ENCODE peak calls at places on chromosomes 5 and 9, in four cellular contexts. One of them, this sample, is unnamed. For H3K9me3, the result is how much of the 10 kb centered on the place peaks cover.

GRCh38 chr5:157390179-157390923 is 69.7 kb upstream of the NIPAL4 start:
- DNase-seq in transverse colon: peak
- DNase-seq in ovary: no peak
- DNase-seq in right lobe of liver: no peak
- DNase-seq in this sample: peak

GRCh38 chr9:9117866-9118265 is 1318.3 kb upstream of the DMAC1 start:
- DNase-seq in right lobe of liver: no peak
- DNase-seq in transverse colon: no peak
- DNase-seq in ovary: no peak
- DNase-seq in this sample: no peak

GRCh38 chr5:172641359-172642045 is 439 bp downstream of the NEURL1B start:
- DNase-seq in transverse colon: no peak
- DNase-seq in ovary: peak
- DNase-seq in right lobe of liver: no peak
- DNase-seq in this sample: no peak

GRCh38 chr5:2169862-2170820 is 287.4 kb upstream of the IRX4 start:
- DNase-seq in ovary: no peak
- DNase-seq in right lobe of liver: no peak
- DNase-seq in transverse colon: no peak
- DNase-seq in this sample: no peak

GRCh38 chr9:127567119-127567897 is 44.8 kb upstream of the STXBP1 start:
- DNase-seq in transverse colon: peak
- DNase-seq in right lobe of liver: peak
- DNase-seq in ovary: peak
- DNase-seq in this sample: peak

GRCh38 chr5:155070781-155071180 is 57.2 kb downstream of the KIF4B start:
- DNase-seq in transverse colon: no peak
- DNase-seq in right lobe of liver: no peak
- DNase-seq in ovary: no peak
- DNase-seq in this sample: no peak

GRCh38 chr5:65926893-65927292 is 518 bp downstream of the ERBIN start:
- DNase-seq in transverse colon: peak
- DNase-seq in ovary: no peak
- DNase-seq in right lobe of liver: no peak
- DNase-seq in this sample: no peak

GRCh38 chr9:12880406-12881016 is 105.7 kb downstream of the LURAP1L start:
- DNase-seq in right lobe of liver: no peak
- DNase-seq in ovary: no peak
- DNase-seq in transverse colon: no peak
- DNase-seq in this sample: no peak

GRCh38 chr9:22921742-22922141 is 475.1 kb downstream of the DMRTA1 start:
- DNase-seq in right lobe of liver: peak
- DNase-seq in transverse colon: no peak
- DNase-seq in ovary: no peak
- DNase-seq in this sample: no peak

GRCh38 chr5:168931638-168932345 is 352.6 kb upstream of the PANK3 start:
- DNase-seq in transverse colon: no peak
- DNase-seq in ovary: no peak
- DNase-seq in right lobe of liver: no peak
- DNase-seq in this sample: no peak

GRCh38 chr5:134374234-134374633 is 2.9 kb downstream of the UBE2B start:
- DNase-seq in right lobe of liver: no peak
- DNase-seq in transverse colon: no peak
- DNase-seq in ovary: no peak
- DNase-seq in this sample: no peak

GRCh38 chr5:151684690-151685361 is 1.9 kb downstream of the SPARC start:
- DNase-seq in ovary: peak
- DNase-seq in right lobe of liver: no peak
- DNase-seq in transverse colon: peak
- DNase-seq in this sample: peak

GRCh38 chr5:164188733-164189148 is 683.3 kb downstream of the MAT2B start:
- DNase-seq in ovary: no peak
- DNase-seq in right lobe of liver: no peak
- DNase-seq in transverse colon: no peak
- DNase-seq in this sample: no peak

GRCh38 chr5:104179057-104179456 is 616.5 kb upstream of the NUDT12 start:
- DNase-seq in right lobe of liver: peak
- DNase-seq in transverse colon: peak
- DNase-seq in ovary: no peak
- DNase-seq in this sample: no peak

GRCh38 chr5:26104175-26104574 is 934.2 kb downstream of the CDH9 start:
- DNase-seq in ovary: no peak
- DNase-seq in right lobe of liver: no peak
- DNase-seq in transverse colon: no peak
- DNase-seq in this sample: no peak

GRCh38 chr9:7320139-7320538 is 479.4 kb downstream of the DMAC1 start:
- DNase-seq in right lobe of liver: no peak
- DNase-seq in transverse colon: peak
- DNase-seq in ovary: no peak
- DNase-seq in this sample: no peak

GRCh38 chr5:144202072-144202471 is 31.4 kb downstream of the KCTD16 start:
- DNase-seq in ovary: peak
- DNase-seq in right lobe of liver: no peak
- DNase-seq in transverse colon: no peak
- DNase-seq in this sample: no peak

GRCh38 chr5:159448-160172 is 31.7 kb upstream of the LRRC14B start:
- DNase-seq in transverse colon: no peak
- DNase-seq in ovary: no peak
- DNase-seq in right lobe of liver: peak
- DNase-seq in this sample: no peak

GRCh38 chr5:39760385-39761198 is 335.8 kb upstream of the DAB2 start:
- DNase-seq in transverse colon: no peak
- DNase-seq in ovary: no peak
- DNase-seq in right lobe of liver: no peak
- DNase-seq in this sample: peak

GRCh38 chr5:163916376-163916775 is 411.0 kb downstream of the MAT2B start:
- DNase-seq in ovary: no peak
- DNase-seq in transverse colon: peak
- DNase-seq in right lobe of liver: no peak
- DNase-seq in this sample: no peak

GRCh38 chr9:132641216-132641615 is 28.6 kb downstream of the DDX31 start:
- DNase-seq in ovary: no peak
- DNase-seq in right lobe of liver: no peak
- DNase-seq in transverse colon: no peak
- DNase-seq in this sample: no peak

GRCh38 chr9:137606005-137606601 is 617 bp downstream of the ARRDC1 start:
- DNase-seq in transverse colon: no peak
- DNase-seq in right lobe of liver: peak
- DNase-seq in ovary: peak
- DNase-seq in this sample: peak

GRCh38 chr9:61674465-61674864 is 484.6 kb downstream of the SPATA31A7 start:
- DNase-seq in ovary: no peak
- DNase-seq in right lobe of liver: no peak
- DNase-seq in transverse colon: no peak
- DNase-seq in this sample: no peak

GRCh38 chr5:163976691-163977090 is 471.3 kb downstream of the MAT2B start:
- DNase-seq in transverse colon: no peak
- DNase-seq in right lobe of liver: no peak
- DNase-seq in ovary: no peak
- DNase-seq in this sample: no peak

GRCh38 chr5:117805058-117805457 is 1183.3 kb downstream of the DTWD2 start:
- DNase-seq in ovary: no peak
- DNase-seq in right lobe of liver: no peak
- DNase-seq in transverse colon: no peak
- DNase-seq in this sample: no peak

GRCh38 chr5:141713616-141714309 is 31.7 kb upstream of the ARAP3 start:
- DNase-seq in transverse colon: no peak
- DNase-seq in right lobe of liver: no peak
- DNase-seq in ovary: no peak
- DNase-seq in this sample: no peak

GRCh38 chr5:157484768-157485167 is 24.8 kb downstream of the NIPAL4 start:
- DNase-seq in right lobe of liver: peak
- DNase-seq in ovary: no peak
- DNase-seq in transverse colon: no peak
- DNase-seq in this sample: no peak

GRCh38 chr5:172156541-172156994 is 31.5 kb downstream of the STK10 start:
- DNase-seq in right lobe of liver: no peak
- DNase-seq in transverse colon: no peak
- DNase-seq in ovary: no peak
- DNase-seq in this sample: no peak

GRCh38 chr9:27528886-27529315 is 713 bp downstream of the MOB3B start:
- DNase-seq in right lobe of liver: peak
- DNase-seq in transverse colon: peak
- DNase-seq in ovary: peak
- DNase-seq in this sample: peak

GRCh38 chr9:129656795-129657390 is 8.6 kb upstream of the PRRX2 start:
- DNase-seq in right lobe of liver: no peak
- DNase-seq in transverse colon: no peak
- DNase-seq in ovary: no peak
- DNase-seq in this sample: no peak

GRCh38 chr9:113164536-113165300 is 13.9 kb downstream of the SLC31A2 start:
- DNase-seq in ovary: no peak
- DNase-seq in right lobe of liver: peak
- DNase-seq in transverse colon: no peak
- DNase-seq in this sample: no peak

GRCh38 chr9:127418037-127418471 is 6.1 kb upstream of the ZNF79 start:
- DNase-seq in right lobe of liver: no peak
- DNase-seq in transverse colon: no peak
- DNase-seq in ovary: no peak
- DNase-seq in this sample: no peak

GRCh38 chr5:159713254-159713653 is 203.0 kb upstream of the ADRA1B start:
- DNase-seq in transverse colon: no peak
- DNase-seq in ovary: no peak
- DNase-seq in right lobe of liver: no peak
- DNase-seq in this sample: no peak

GRCh38 chr5:157828949-157829639 is 29.9 kb downstream of the CLINT1 start:
- DNase-seq in right lobe of liver: no peak
- DNase-seq in transverse colon: no peak
- DNase-seq in ovary: no peak
- DNase-seq in this sample: no peak

GRCh38 chr5:159444441-159445082 is 114.3 kb upstream of the IL12B start:
- DNase-seq in ovary: no peak
- DNase-seq in right lobe of liver: no peak
- DNase-seq in transverse colon: no peak
- DNase-seq in this sample: no peak

GRCh38 chr5:131530706-131531331 is 104.2 kb downstream of the RAPGEF6 start:
- DNase-seq in right lobe of liver: no peak
- DNase-seq in ovary: no peak
- DNase-seq in transverse colon: no peak
- DNase-seq in this sample: no peak

GRCh38 chr9:19429590-19429989 is 20.8 kb downstream of the ACER2 start:
- DNase-seq in transverse colon: no peak
- DNase-seq in ovary: no peak
- DNase-seq in right lobe of liver: no peak
- DNase-seq in this sample: no peak

GRCh38 chr9:93200449-93200742 is 16.5 kb downstream of the WNK2 start:
- DNase-seq in transverse colon: peak
- DNase-seq in ovary: no peak
- DNase-seq in right lobe of liver: no peak
- DNase-seq in this sample: peak

GRCh38 chr9:135147938-135148337 is 60.5 kb downstream of the OLFM1 start:
- DNase-seq in ovary: no peak
- DNase-seq in right lobe of liver: no peak
- DNase-seq in transverse colon: no peak
- DNase-seq in this sample: no peak
- H3K9me3 ChIP-seq in ovary: under half
- H3K9me3 ChIP-seq in right lobe of liver: under half
- H3K9me3 ChIP-seq in transverse colon: under half
- H3K9me3 ChIP-seq in this sample: under half

GRCh38 chr5:34007675-34008600 is at the start of gene AMACR:
- DNase-seq in transverse colon: peak
- DNase-seq in ovary: peak
- DNase-seq in right lobe of liver: peak
- DNase-seq in this sample: peak
- TF ChIP-seq CTCF in transverse colon: no peak
- TF ChIP-seq CTCF in ovary: no peak
- TF ChIP-seq CTCF in right lobe of liver: no peak
- TF ChIP-seq CTCF in this sample: no peak

GRCh38 chr5:8456846-8457186 is 587.9 kb downstream of the MTRR start:
- DNase-seq in ovary: no peak
- DNase-seq in right lobe of liver: no peak
- DNase-seq in transverse colon: no peak
- DNase-seq in this sample: no peak
- H3K4me3 ChIP-seq in ovary: no peak
- H3K4me3 ChIP-seq in right lobe of liver: peak
- H3K4me3 ChIP-seq in transverse colon: no peak
- H3K4me3 ChIP-seq in this sample: peak

GRCh38 chr9:122518841-122519240 is at the start of gene OR1J4:
- DNase-seq in ovary: no peak
- DNase-seq in transverse colon: no peak
- DNase-seq in right lobe of liver: no peak
- DNase-seq in this sample: no peak
- H3K9me3 ChIP-seq in ovary: under half
- H3K9me3 ChIP-seq in transverse colon: under half
- H3K9me3 ChIP-seq in right lobe of liver: under half
- H3K9me3 ChIP-seq in this sample: under half

This sample was measured in mucosa of descending colon.